ENCODE peak calls at places on chromosomes 6 and 20, in six cellular contexts. A is fibroblast of pulmonary artery, K is mucosa of descending colon, F is aorta, M is right cardiac atrium, H is lower lobe of right lung. Y is an unnamed sample.
A peak's percentile ranks its signal among the peaks of the same experiment; 100 is the strongest.

GRCh38 chr6:136226027-136226673 is 24.0 kb downstream of the MTFR2 start:
- DNase-seq in A (peak; percentile 78), K (no peak), F (no peak), M (peak; percentile 72), H (peak; percentile 70), Y (peak; percentile 72)

GRCh38 chr20:33915726-33916331 is 77.9 kb upstream of the RALY start:
- DNase-seq in A (peak; percentile 24), K (no peak), F (peak; percentile 75), M (peak; percentile 71), H (peak; percentile 66), Y (no peak)

GRCh38 chr6:110530671-110531070 is 54.3 kb upstream of the SLC22A16 start:
- DNase-seq in A (no peak), K (no peak), F (no peak), M (no peak), H (no peak), Y (peak; percentile 74)

GRCh38 chr6:107600936-107601335 is 111.0 kb downstream of the SOBP start:
- DNase-seq in A (peak; percentile 77), K (no peak), F (no peak), M (peak; percentile 53), H (no peak), Y (peak; percentile 12)

GRCh38 chr6:30664994-30665767 is 7.6 kb downstream of the DHX16 start:
- DNase-seq in A (no peak), K (no peak), F (no peak), M (no peak), H (no peak), Y (no peak)

GRCh38 chr6:9224539-9224938 is 789.2 kb upstream of the SLC35B3 start:
- DNase-seq in A (peak; percentile 5), K (no peak), F (no peak), M (no peak), H (no peak), Y (no peak)

GRCh38 chr20:46240881-46241280 is 67.4 kb downstream of the CDH22 start:
- DNase-seq in A (no peak), K (no peak), F (no peak), M (no peak), H (no peak), Y (no peak)

GRCh38 chr6:166540631-166541331 is 45.7 kb downstream of the RAMACL start:
- DNase-seq in A (no peak), K (no peak), F (no peak), M (no peak), H (peak; percentile 53), Y (peak; percentile 88)

GRCh38 chr20:51280047-51280446 is 257.1 kb upstream of the KCNG1 start:
- DNase-seq in A (no peak), K (no peak), F (no peak), M (no peak), H (no peak), Y (no peak)

GRCh38 chr6:110527516-110527915 is 51.1 kb upstream of the SLC22A16 start:
- DNase-seq in A (no peak), K (no peak), F (no peak), M (no peak), H (no peak), Y (no peak)

GRCh38 chr6:138815797-138816528 is 20.1 kb downstream of the ECT2L start:
- DNase-seq in A (peak; percentile 83), K (no peak), F (no peak), M (no peak), H (no peak), Y (peak; percentile 76)

GRCh38 chr6:81766482-81767069 is 14.1 kb upstream of the TENT5A start:
- DNase-seq in A (peak; percentile 97), K (no peak), F (no peak), M (no peak), H (no peak), Y (peak; percentile 97)

GRCh38 chr20:40336034-40336433 is 353.0 kb downstream of the MAFB start:
- DNase-seq in A (no peak), K (no peak), F (no peak), M (no peak), H (no peak), Y (no peak)

GRCh38 chr6:110329348-110329728 is 28.8 kb downstream of the METTL24 start:
- DNase-seq in A (no peak), K (no peak), F (no peak), M (no peak), H (no peak), Y (peak; percentile 17)

GRCh38 chr20:14544688-14545087 is 207.3 kb upstream of the FLRT3 start:
- DNase-seq in A (no peak), K (no peak), F (no peak), M (no peak), H (no peak), Y (no peak)

GRCh38 chr20:54295686-54296085 is 87.8 kb downstream of the PFDN4 start:
- DNase-seq in A (no peak), K (no peak), F (no peak), M (no peak), H (no peak), Y (no peak)

GRCh38 chr6:96862560-96862959 is 25.3 kb upstream of the GPR63 start:
- DNase-seq in A (no peak), K (no peak), F (no peak), M (no peak), H (no peak), Y (no peak)

GRCh38 chr6:125792680-125793079 is 1.9 kb downstream of the NCOA7 start:
- DNase-seq in A (peak; percentile 62), K (no peak), F (no peak), M (no peak), H (no peak), Y (peak; percentile 76)
- H3K4me3 ChIP-seq in A (peak overlapping the region; percentile 85), K (no peak overlapping the region), F (no peak overlapping the region), M (peak overlapping the region; percentile 20), H (no peak overlapping the region), Y (peak overlapping the region; percentile 34)

GRCh38 chr6:35343835-35344550 is 1.6 kb downstream of the PPARD start:
- DNase-seq in A (no peak), K (no peak), F (no peak), M (no peak), H (no peak), Y (no peak)
- H3K4me3 ChIP-seq in A (peak overlapping the region; percentile 83), K (no peak overlapping the region), F (peak overlapping the region; percentile 85), M (peak overlapping the region; percentile 77), H (peak overlapping the region; percentile 90), Y (peak overlapping the region; percentile 86)

GRCh38 chr6:41700577-41701347 is 34.6 kb downstream of the TFEB start:
- DNase-seq in A (no peak), K (no peak), F (no peak), M (peak; percentile 74), H (no peak), Y (no peak)
- H3K4me3 ChIP-seq in A (no peak overlapping the region), K (no peak overlapping the region), F (no peak overlapping the region), M (no peak overlapping the region), H (no peak overlapping the region), Y (no peak overlapping the region)

DNA sequence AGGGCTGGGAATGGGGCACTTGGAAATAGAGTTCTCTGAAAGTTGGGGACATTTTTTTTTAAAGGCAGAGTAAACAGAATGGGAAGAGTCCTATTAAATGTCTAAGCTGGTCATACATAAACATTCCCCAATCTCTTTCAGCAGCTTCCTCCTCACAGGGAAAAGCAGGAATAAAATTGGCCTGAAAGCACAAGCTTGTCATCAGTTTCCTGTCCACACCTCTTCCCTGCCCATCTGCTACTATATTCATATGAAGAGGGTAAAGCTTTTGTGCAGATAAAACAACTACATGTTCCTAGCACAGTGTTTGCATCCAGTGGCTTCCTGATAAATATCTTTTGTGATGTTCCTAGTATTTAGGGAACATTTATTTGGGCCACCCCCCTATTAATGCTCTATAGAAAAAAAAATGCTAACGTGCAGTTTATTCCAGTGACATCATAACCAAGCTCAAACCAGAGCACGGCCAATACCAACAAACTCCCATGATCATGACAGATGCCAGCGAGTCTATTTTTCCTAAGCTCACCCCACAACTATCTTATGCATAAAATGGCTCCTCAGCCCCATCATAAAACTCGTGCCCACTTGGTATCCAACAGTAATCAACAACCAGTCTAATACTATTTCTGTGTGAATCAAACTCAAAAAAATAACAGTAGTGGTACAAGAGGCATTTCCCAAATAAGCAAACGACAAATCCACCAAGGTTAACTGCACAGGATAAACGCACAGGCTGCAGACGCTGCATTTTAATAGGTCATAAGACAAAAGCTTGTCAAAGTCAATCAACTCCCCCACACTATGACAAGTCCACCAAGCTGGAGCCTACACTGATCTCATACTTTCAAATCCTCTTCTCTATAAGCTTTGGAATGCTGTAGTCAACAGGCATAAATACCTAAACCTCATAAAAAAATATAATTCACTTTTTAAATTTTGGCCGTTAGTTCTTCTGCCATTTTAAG is 95.3 kb downstream of the EPB41L2 start:
- DNase-seq in A (peak; percentile 52), K (no peak), F (no peak), M (no peak), H (no peak), Y (peak; percentile 60)
- H3K4me3 ChIP-seq in A (peak overlapping the region; percentile 57), K (no peak overlapping the region), F (peak overlapping the region; percentile 38), M (peak overlapping the region; percentile 88), H (peak overlapping the region; percentile 50), Y (no peak overlapping the region)

GRCh38 chr6:25025919-25026301 is 90.2 kb upstream of the RIPOR2 start:
- DNase-seq in A (no peak), K (no peak), F (no peak), M (no peak), H (no peak), Y (no peak)

GRCh38 chr6:25027221-25027916 is 91.6 kb upstream of the RIPOR2 start:
- DNase-seq in A (no peak), K (peak; percentile 74), F (no peak), M (no peak), H (peak; percentile 63), Y (no peak)

GRCh38 chr6:25028346-25028745 is 92.6 kb upstream of the RIPOR2 start:
- DNase-seq in A (no peak), K (no peak), F (no peak), M (no peak), H (no peak), Y (no peak)

GRCh38 chr6:25025248-25025918 is 89.6 kb upstream of the RIPOR2 start:
- DNase-seq in A (no peak), K (no peak), F (no peak), M (no peak), H (no peak), Y (no peak)

DNA sequence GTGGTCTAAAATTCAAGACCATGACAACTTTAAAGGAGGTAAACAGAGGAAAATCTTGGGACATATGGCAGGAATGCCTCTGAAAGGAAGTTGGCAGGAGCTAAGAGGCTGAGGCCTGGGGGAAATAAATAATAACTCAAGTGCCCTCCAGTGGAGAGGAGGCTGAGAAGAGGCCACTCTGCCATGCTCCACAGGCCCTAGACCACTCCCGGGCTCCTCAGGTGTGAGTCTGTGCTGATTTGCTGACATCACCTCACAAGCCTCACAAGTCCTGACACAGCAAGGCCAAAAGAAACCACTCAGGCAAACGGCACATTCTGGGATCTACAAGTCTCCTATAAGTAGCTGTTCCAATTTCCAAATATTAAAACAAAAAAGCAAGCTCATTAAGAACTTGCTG is 91.0 kb upstream of the RIPOR2 start:
- DNase-seq in A (no peak), K (no peak), F (no peak), M (no peak), H (peak; percentile 81), Y (no peak)
- H3K4me3 ChIP-seq in A (no peak overlapping the region), K (no peak overlapping the region), F (no peak overlapping the region), M (no peak overlapping the region), H (no peak overlapping the region), Y (no peak overlapping the region)

Y was measured in fibroblast of mammary gland.